ENCODE peak calls at places on chromosomes 7 and 10, in eight cellular contexts. K is lower lobe of right lung, R is neuronal stem cell, N is adipocyte, X is mammary epithelial cell, I is left lung, Z is GM23248, J is IMR-90. G is an unnamed sample. For H3K27me3, the result is how much of the 10 kb centered on the place peaks cover.

GRCh38 chr10:46525177-46525823 is 31.2 kb downstream of the GPRIN2 start:
- DNase-seq in K (peak), R (no peak), N (no peak), X (peak), I (peak), Z (peak), J (peak), G (no peak)

GRCh38 chr7:150337179-150337578 is 4.2 kb downstream of the RARRES2 start:
- DNase-seq in K (no peak), R (no peak), N (no peak), X (no peak), I (no peak), Z (no peak), J (no peak), G (no peak)

GRCh38 chr10:96719205-96719604 is 1.1 kb downstream of the PIK3AP1 start:
- DNase-seq in K (no peak), R (no peak), N (no peak), X (no peak), I (no peak), Z (no peak), J (no peak), G (no peak)

GRCh38 chr7:129054438-129055293 is at the start of gene TNPO3:
- DNase-seq in K (peak), R (peak), N (peak), X (peak), I (peak), Z (peak), J (peak), G (peak)

GRCh38 chr7:24827589-24827988 is 70.3 kb upstream of the GSDME start:
- DNase-seq in K (no peak), R (no peak), N (peak), X (peak), I (no peak), Z (peak), J (peak), G (no peak)

GRCh38 chr10:13079776-13080050 is 20.2 kb upstream of the OPTN start:
- DNase-seq in K (no peak), R (no peak), N (no peak), X (no peak), I (no peak), Z (no peak), J (no peak), G (no peak)

GRCh38 chr7:111730476-111731300 is 168.4 kb upstream of the IMMP2L start:
- DNase-seq in K (no peak), R (peak), N (peak), X (peak), I (no peak), Z (peak), J (peak), G (peak)

GRCh38 chr7:22632674-22633073 is 94.3 kb upstream of the IL6 start:
- DNase-seq in K (no peak), R (no peak), N (no peak), X (no peak), I (no peak), Z (no peak), J (no peak), G (no peak)

GRCh38 chr7:70131807-70132565 is 533.7 kb downstream of the AUTS2 start:
- DNase-seq in K (no peak), R (no peak), N (peak), X (no peak), I (no peak), Z (no peak), J (no peak), G (no peak)

DNA sequence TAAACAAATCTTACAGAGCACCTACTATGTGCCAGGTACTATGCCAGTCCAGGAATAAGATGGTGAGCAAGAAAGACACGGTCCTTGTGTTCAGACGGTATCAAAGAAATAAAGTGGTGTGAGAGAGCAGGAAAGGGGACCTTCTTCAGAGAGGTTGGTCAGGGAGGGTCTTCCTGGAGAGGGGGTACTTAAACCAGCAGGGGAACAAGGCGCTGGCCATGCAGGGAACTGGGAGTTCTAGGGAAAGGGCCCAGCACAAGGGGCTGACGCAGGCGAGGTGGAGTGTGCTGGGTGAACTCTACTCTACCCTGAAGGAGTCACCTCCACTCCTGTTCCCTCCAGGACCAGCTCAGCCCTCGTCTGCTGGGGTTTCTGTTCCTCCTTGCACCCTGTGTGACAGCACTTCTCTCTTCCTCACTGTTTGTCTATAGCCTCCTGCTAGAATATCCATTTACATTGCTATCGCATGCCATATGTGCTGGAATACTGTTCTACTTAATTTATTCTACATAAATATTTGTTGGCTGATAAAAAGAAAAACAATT is 73.5 kb downstream of the AOAH start:
- DNase-seq in K (no peak), R (no peak), N (no peak), X (no peak), I (no peak), Z (peak), J (no peak), G (no peak)
- H3K27me3 ChIP-seq in K (under half), R (under half), N (under half), X (under half), I (under half), Z (under half), J (under half), G (under half)

DNA sequence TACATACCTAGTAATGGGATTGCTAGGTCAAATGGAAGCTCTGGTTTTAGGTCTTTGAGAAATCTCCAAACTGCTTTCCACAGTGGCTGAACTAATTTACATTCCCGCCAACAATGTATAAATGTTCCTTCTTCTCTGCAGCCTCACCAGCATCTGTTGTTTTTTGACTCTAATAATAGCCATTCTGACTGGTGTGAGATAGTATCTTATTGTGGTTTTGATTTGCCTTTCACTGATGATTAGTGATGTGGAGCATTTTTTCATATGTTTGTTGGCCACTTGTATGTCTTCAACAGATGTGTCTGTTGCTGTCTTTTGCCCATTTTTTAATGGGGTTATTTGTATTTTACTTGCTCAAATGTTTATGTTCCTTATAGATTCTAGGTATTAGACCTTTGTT is 675.5 kb downstream of the SUGCT start:
- DNase-seq in K (no peak), R (no peak), N (no peak), X (peak), I (no peak), Z (peak), J (no peak), G (no peak)
- H3K4me3 ChIP-seq in K (no peak), R (no peak), N (no peak), X (no peak), I (no peak), Z (no peak), J (no peak), G (no peak)

GRCh38 chr7:155805826-155806095 is 6.5 kb downstream of the SHH start:
- DNase-seq in K (no peak), R (no peak), N (no peak), X (no peak), I (no peak), Z (no peak), J (no peak), G (no peak)

GRCh38 chr7:155807805-155808550 is 4.3 kb downstream of the SHH start:
- DNase-seq in K (no peak), R (no peak), N (no peak), X (no peak), I (no peak), Z (no peak), J (no peak), G (peak)

GRCh38 chr7:155808551-155809331 is 3.5 kb downstream of the SHH start:
- DNase-seq in K (peak), R (no peak), N (no peak), X (no peak), I (no peak), Z (no peak), J (no peak), G (peak)

GRCh38 chr7:155806096-155806871 is 6.0 kb downstream of the SHH start:
- DNase-seq in K (no peak), R (no peak), N (no peak), X (no peak), I (no peak), Z (peak), J (no peak), G (peak)

GRCh38 chr7:155807013-155807804 is 5.1 kb downstream of the SHH start:
- DNase-seq in K (no peak), R (no peak), N (no peak), X (no peak), I (no peak), Z (no peak), J (no peak), G (peak)
- H3K27me3 ChIP-seq in K (half or more), R (half or more), N (under half), X (under half), I (half or more), Z (half or more), J (half or more), G (half or more)

GRCh38 chr10:110058215-110058614 is 50.4 kb downstream of the ADD3 start:
- DNase-seq in K (no peak), R (no peak), N (no peak), X (no peak), I (no peak), Z (no peak), J (no peak), G (no peak)
- H3K4me3 ChIP-seq in K (no peak), R (no peak), N (no peak), X (no peak), I (no peak), Z (no peak), J (no peak), G (no peak)

DNA sequence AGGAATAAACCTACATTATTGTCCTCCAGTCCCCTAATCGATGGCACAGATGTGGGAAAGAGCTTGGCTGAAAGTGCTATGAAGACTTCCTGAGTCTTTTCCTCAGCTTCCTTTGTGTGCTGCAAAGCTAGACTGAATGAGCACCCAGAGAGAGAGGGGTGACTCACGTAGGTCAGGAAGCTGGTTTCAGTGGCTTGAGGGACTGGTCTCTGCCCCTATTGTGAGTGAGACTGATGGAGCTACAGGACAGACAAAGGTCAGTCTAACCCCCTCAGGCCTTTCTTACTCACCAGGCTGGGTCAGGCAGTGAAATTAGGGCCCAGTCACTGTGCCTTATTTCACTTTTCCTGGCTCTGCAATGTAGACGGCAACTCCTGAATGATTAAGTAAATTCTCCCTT is 171.1 kb upstream of the GRB10 start:
- DNase-seq in K (no peak), R (no peak), N (peak), X (peak), I (no peak), Z (peak), J (peak), G (no peak)
- H3K27me3 ChIP-seq in K (under half), R (under half), N (under half), X (under half), I (under half), Z (under half), J (under half), G (under half)

G was measured in H7.